ENCODE peak calls at places on chromosomes 11 and 22, in ten cellular contexts. R, I, C, U, T, G, N, F, D and B are unnamed samples.

GRCh38 chr11:101759771-101760450 is 154.9 kb upstream of the CEP126 start:
- DNase-seq in U (peak; percentile 23), G (no peak), R (no peak), T (no peak), C (no peak), F (no peak), I (no peak), D (no peak), N (no peak), B (no peak)

GRCh38 chr11:99037057-99037456 is 16.3 kb downstream of the CNTN5 start:
- DNase-seq in T (no peak), D (no peak), N (no peak), C (no peak), R (no peak), F (no peak), I (no peak), U (no peak), G (no peak), B (no peak)

GRCh38 chr11:105181100-105181499 is 41.5 kb upstream of the CARD18 start:
- DNase-seq in C (no peak), R (no peak), G (no peak), D (no peak), U (peak; percentile 76), N (no peak), T (no peak), I (no peak), F (no peak), B (peak; percentile 11)

GRCh38 chr11:103326070-103326794 is 217.0 kb downstream of the DYNC2H1 start:
- DNase-seq in I (no peak), T (no peak), D (peak; percentile 26), C (no peak), N (no peak), G (peak; percentile 75), F (no peak), R (no peak), U (peak; percentile 78), B (peak; percentile 21)

GRCh38 chr22:33492210-33492651 is 428.0 kb downstream of the LARGE1 start:
- DNase-seq in D (no peak), T (no peak), C (no peak), U (no peak), R (no peak), F (no peak), N (no peak), I (no peak), G (no peak), B (no peak)

GRCh38 chr22:20550851-20551744 is 43.7 kb downstream of the MED15 start:
- DNase-seq in U (peak; percentile 78), D (no peak), R (peak; percentile 71), T (peak; percentile 68), C (no peak), I (peak; percentile 71), N (no peak), F (no peak), G (peak; percentile 82), B (no peak)

GRCh38 chr11:128589998-128590397 is 2.6 kb upstream of the ETS1 start:
- DNase-seq in N (no peak), C (no peak), U (no peak), T (no peak), F (no peak), D (no peak), I (no peak), R (no peak), G (no peak), B (no peak)

GRCh38 chr22:38327805-38328204 is 10.6 kb upstream of the CSNK1E start:
- DNase-seq in T (no peak), G (no peak), N (no peak), R (no peak), C (no peak), U (peak; percentile 63), F (no peak), D (no peak), I (no peak), B (no peak)

GRCh38 chr11:76560219-76560618 is 110.3 kb downstream of the LRRC32 start:
- DNase-seq in R (no peak), I (no peak), U (no peak), D (no peak), T (no peak), F (no peak), N (no peak), C (no peak), G (no peak), B (no peak)

GRCh38 chr11:43582024-43582836 is 98.3 kb upstream of the HSD17B12 start:
- DNase-seq in T (no peak), D (no peak), I (no peak), N (no peak), G (no peak), R (no peak), U (no peak), C (no peak), F (no peak), B (no peak)
- H3K4me3 ChIP-seq in T (no peak overlapping the region), D (no peak overlapping the region), I (no peak overlapping the region), N (no peak overlapping the region), G (no peak overlapping the region), R (no peak overlapping the region), U (no peak overlapping the region), C (no peak overlapping the region), F (no peak overlapping the region), B (no peak overlapping the region)

GRCh38 chr22:17665248-17665647 is 26.7 kb downstream of the BCL2L13 start:
- DNase-seq in D (no peak), T (no peak), N (no peak), U (no peak), F (no peak), R (no peak), G (no peak), C (no peak), I (no peak), B (no peak)
- TF ChIP-seq POLR2A in D (no peak), T (no peak), N (no peak), U (no peak), F (no peak), R (no peak), G (no peak), C (no peak), I (no peak), B (no peak)

GRCh38 chr11:118980191-118980881 is 8.8 kb downstream of the FOXR1 start:
- DNase-seq in U (no peak), N (no peak), D (no peak), R (no peak), I (no peak), T (no peak), C (no peak), F (peak; percentile 6), G (peak; percentile 43), B (peak; percentile 33)
- H3K4me3 ChIP-seq in U (no peak overlapping the region), N (no peak overlapping the region), D (no peak overlapping the region), R (no peak overlapping the region), I (no peak overlapping the region), T (no peak overlapping the region), C (no peak overlapping the region), F (no peak overlapping the region), G (peak overlapping the region; percentile 19), B (peak overlapping the region; percentile 26)

GRCh38 chr11:67372993-67373915 is at the start of gene CLCF1:
- DNase-seq in T (peak; percentile 87), U (peak; percentile 81), G (peak; percentile 94), N (peak; percentile 81), F (no peak), I (peak; percentile 91), R (peak; percentile 80), C (no peak), D (peak; percentile 68), B (peak; percentile 76)
- TF ChIP-seq POLR2A in T (no peak), U (peak; percentile 62), G (no peak), N (no peak), F (no peak), I (no peak), R (no peak), C (no peak), D (peak; percentile 36), B (no peak)

GRCh38 chr11:6611092-6612007 is 666 bp downstream of the TAF10 start:
- DNase-seq in D (peak; percentile 59), F (peak; percentile 10), I (peak; percentile 65), U (peak; percentile 21), T (peak; percentile 82), G (peak; percentile 69), R (peak; percentile 76), C (no peak), N (peak; percentile 74), B (no peak)
- H3K4me3 ChIP-seq in D (peak overlapping the region; percentile 47), F (peak overlapping the region; percentile 71), I (peak overlapping the region; percentile 70), U (peak overlapping the region; percentile 67), T (peak overlapping the region; percentile 72), G (peak overlapping the region; percentile 76), R (peak overlapping the region; percentile 86), C (peak overlapping the region; percentile 83), N (peak overlapping the region; percentile 76), B (peak overlapping the region; percentile 76)

GRCh38 chr11:64244107-64244506 is 2.6 kb downstream of the PPP1R14B start:
- DNase-seq in T (no peak), I (no peak), R (no peak), D (no peak), N (no peak), U (no peak), C (no peak), F (no peak), G (no peak), B (no peak)

GRCh38 chr11:64244966-64245365 is 1.8 kb downstream of the PPP1R14B start:
- DNase-seq in I (no peak), C (no peak), T (no peak), D (no peak), N (no peak), F (no peak), R (no peak), U (no peak), G (peak; percentile 78), B (no peak)

GRCh38 chr11:64246874-64247728 is at the start of gene PPP1R14B:
- DNase-seq in T (peak; percentile 92), N (peak; percentile 91), C (peak; percentile 43), F (peak; percentile 84), I (peak; percentile 81), U (peak; percentile 80), R (peak; percentile 89), G (peak; percentile 96), D (peak; percentile 88), B (peak; percentile 90)

GRCh38 chr11:64245797-64246623 is 733 bp downstream of the PPP1R14B start:
- DNase-seq in I (peak; percentile 75), F (peak; percentile 82), N (no peak), D (peak; percentile 80), G (peak; percentile 89), U (peak; percentile 91), R (peak; percentile 73), T (peak; percentile 94), C (no peak), B (peak; percentile 60)

GRCh38 chr11:64245401-64245796 is 1.3 kb downstream of the PPP1R14B start:
- DNase-seq in I (peak; percentile 60), N (no peak), F (peak; percentile 64), C (no peak), U (no peak), T (no peak), G (peak; percentile 90), D (peak; percentile 80), R (peak; percentile 73), B (peak; percentile 69)
- TF ChIP-seq POLR2A in I (no peak), N (no peak), F (no peak), C (no peak), U (no peak), T (no peak), G (no peak), D (no peak), R (no peak), B (no peak)